ENCODE peak calls at places on chromosomes 11 and 22, in five cellular contexts. C is GM12891, R is mucosa of gallbladder, E is nucleus accumbens, B is DMS153. F is an unnamed sample.

GRCh38 chr22:24423519-24424000 is 3.8 kb upstream of the ADORA2A start:
- DNase-seq in C (peak), R (no peak), E (no peak), B (no peak), F (no peak)

GRCh38 chr22:25076281-25076680 is 123.4 kb upstream of the CRYBB3 start:
- DNase-seq in C (no peak), R (no peak), E (no peak), B (no peak), F (no peak)

GRCh38 chr11:58222730-58223129 is 6.0 kb downstream of the OR10Q1 start:
- DNase-seq in C (no peak), R (no peak), E (no peak), B (no peak), F (no peak)

GRCh38 chr22:49437356-49437755 is 390.3 kb downstream of the BRD1 start:
- DNase-seq in C (no peak), R (no peak), E (no peak), B (no peak), F (no peak)

GRCh38 chr11:121478895-121479281 is 26.1 kb upstream of the SORL1-AS1 start:
- DNase-seq in C (no peak), R (no peak), E (no peak), B (no peak), F (no peak)

GRCh38 chr11:74720596-74721478 is 10.4 kb downstream of the CHRDL2 start:
- DNase-seq in C (no peak), R (peak), E (peak), B (no peak), F (no peak)

GRCh38 chr22:25054943-25055511 is 102.5 kb downstream of the KIAA1671 start:
- DNase-seq in C (no peak), R (no peak), E (peak), B (no peak), F (no peak)

GRCh38 chr11:61811831-61812230 is 5.0 kb downstream of the FADS1 start:
- DNase-seq in C (no peak), R (no peak), E (no peak), B (no peak), F (no peak)

GRCh38 chr22:41341990-41342389 is 39.8 kb upstream of the TEF start:
- DNase-seq in C (peak), R (no peak), E (no peak), B (no peak), F (no peak)

GRCh38 chr11:8331767-8332166 is 68.1 kb upstream of the LMO1 start:
- DNase-seq in C (no peak), R (no peak), E (no peak), B (no peak), F (no peak)

GRCh38 chr11:60206616-60207015 is 23.7 kb upstream of the MS4A6A start:
- DNase-seq in C (no peak), R (no peak), E (no peak), B (no peak), F (no peak)

GRCh38 chr11:45184640-45185039 is 38.2 kb downstream of the PRDM11 start:
- DNase-seq in C (no peak), R (no peak), E (no peak), B (no peak), F (no peak)

GRCh38 chr11:70552167-70552435 is 153.8 kb downstream of the CTTN start:
- DNase-seq in C (no peak), R (no peak), E (no peak), B (no peak), F (no peak)

GRCh38 chr22:32499666-32500065 is 25.1 kb downstream of the FBXO7 start:
- DNase-seq in C (no peak), R (no peak), E (no peak), B (no peak), F (no peak)

GRCh38 chr22:46111645-46112306 is 38.5 kb upstream of the PPARA start:
- DNase-seq in C (no peak), R (no peak), E (no peak), B (no peak), F (no peak)

GRCh38 chr11:121575250-121575962 is 122.6 kb upstream of the SORL1-AS1 start:
- DNase-seq in C (no peak), R (peak), E (peak), B (no peak), F (no peak)

GRCh38 chr11:106271686-106272085 is 194.2 kb downstream of the AASDHPPT start:
- DNase-seq in C (no peak), R (no peak), E (no peak), B (no peak), F (no peak)

GRCh38 chr22:27164781-27165503 is 507.6 kb downstream of the MIAT start:
- DNase-seq in C (no peak), R (no peak), E (no peak), B (no peak), F (no peak)

GRCh38 chr11:67211656-67212436 is 54.4 kb upstream of the GRK2 start:
- DNase-seq in C (no peak), R (no peak), E (no peak), B (no peak), F (no peak)